ENCODE peak calls at places on chromosome 9, in seven cellular contexts. S is fibroblast of the aortic adventitia, Y is GM12865, X is fibroblast of lung, D is uterus, M is lower leg skin, H is fibroblast of villous mesenchyme. I is an unnamed sample.

GRCh38 chr9:98502976-98503325 is 205.8 kb downstream of the GABBR2 start:
- DNase-seq in D (no peak), H (peak; percentile 60), X (peak; percentile 48), S (peak; percentile 59), M (no peak), Y (no peak), I (peak; percentile 67)

GRCh38 chr9:89882876-89883275 is 278.1 kb downstream of the GADD45G start:
- DNase-seq in S (no peak), X (no peak), H (no peak), Y (no peak), D (no peak), M (peak; percentile 29), I (no peak)

GRCh38 chr9:74281674-74282073 is 215.5 kb upstream of the RORB start:
- DNase-seq in Y (peak; percentile 35), D (no peak), S (no peak), H (no peak), X (no peak), M (no peak), I (no peak)

GRCh38 chr9:20670395-20670794 is 13.7 kb upstream of the FOCAD start:
- DNase-seq in Y (no peak), H (no peak), D (no peak), S (no peak), X (no peak), M (no peak), I (no peak)

GRCh38 chr9:113530022-113530635 is 66.6 kb downstream of the RGS3 start:
- DNase-seq in X (no peak), H (no peak), M (no peak), D (no peak), S (no peak), Y (no peak), I (no peak)

GRCh38 chr9:21856301-21857094 is 54.1 kb downstream of the MTAP start:
- DNase-seq in Y (no peak), S (peak; percentile 44), D (no peak), H (peak; percentile 50), X (peak; percentile 29), M (no peak), I (peak; percentile 16)

GRCh38 chr9:94805585-94805984 is 79.1 kb downstream of the AOPEP start:
- DNase-seq in D (no peak), X (peak; percentile 96), Y (no peak), S (peak; percentile 92), M (no peak), H (peak; percentile 99), I (peak; percentile 95)

GRCh38 chr9:70410368-70410767 is 4.1 kb downstream of the KLF9 start:
- DNase-seq in M (no peak), D (no peak), Y (no peak), X (peak; percentile 69), S (peak; percentile 70), H (peak; percentile 68), I (peak; percentile 65)

GRCh38 chr9:107584186-107584585 is 94.6 kb upstream of the KLF4 start:
- DNase-seq in M (no peak), X (no peak), D (no peak), H (no peak), S (no peak), Y (peak; percentile 60), I (no peak)

GRCh38 chr9:21558627-21559401 is 76.7 kb upstream of the IFNE start:
- DNase-seq in D (no peak), Y (no peak), M (no peak), S (peak; percentile 69), H (peak; percentile 58), X (peak; percentile 69), I (peak; percentile 58)

GRCh38 chr9:9142001-9142400 is 1342.4 kb upstream of the DMAC1 start:
- DNase-seq in D (no peak), X (no peak), M (no peak), S (no peak), Y (no peak), H (no peak), I (no peak)

GRCh38 chr9:96417610-96418073 is 528 bp downstream of the ZNF367 start:
- DNase-seq in M (no peak), S (no peak), D (no peak), X (no peak), H (no peak), Y (no peak), I (no peak)

GRCh38 chr9:70362952-70363351 is 51.5 kb downstream of the KLF9 start:
- DNase-seq in S (peak; percentile 16), H (no peak), X (peak; percentile 54), Y (no peak), M (no peak), D (no peak), I (peak; percentile 25)

GRCh38 chr9:93122721-93123221 is 11.3 kb downstream of the NINJ1 start:
- DNase-seq in M (peak; percentile 84), X (no peak), S (no peak), D (peak; percentile 11), H (no peak), Y (no peak), I (no peak)

GRCh38 chr9:95670122-95670521 is 153.4 kb upstream of the PTCH1 start:
- DNase-seq in X (no peak), H (no peak), D (no peak), Y (no peak), S (no peak), M (no peak), I (no peak)

GRCh38 chr9:97748525-97748924 is 51.4 kb upstream of the XPA start:
- DNase-seq in S (no peak), X (no peak), D (no peak), H (no peak), Y (no peak), M (peak; percentile 70), I (no peak)

GRCh38 chr9:77092536-77092935 is 73.1 kb downstream of the FOXB2 start:
- DNase-seq in Y (no peak), S (peak; percentile 26), D (no peak), M (no peak), X (no peak), H (peak; percentile 15), I (peak; percentile 4)

GRCh38 chr9:6997330-6997729 is 239.6 kb downstream of the KDM4C start:
- DNase-seq in H (no peak), Y (no peak), S (no peak), D (no peak), X (no peak), M (no peak), I (no peak)

GRCh38 chr9:5957166-5957565 is 58.3 kb downstream of the RANBP6 start:
- DNase-seq in H (no peak), M (no peak), D (no peak), Y (no peak), S (no peak), X (no peak), I (no peak)

GRCh38 chr9:110027624-110028023 is 180.3 kb downstream of the C9orf152 start:
- DNase-seq in H (peak; percentile 86), X (peak; percentile 82), D (no peak), Y (no peak), S (peak; percentile 77), M (no peak), I (peak; percentile 92)

GRCh38 chr9:136823136-136824046 is 15.6 kb downstream of the RABL6 start:
- DNase-seq in Y (no peak), D (no peak), H (no peak), M (no peak), S (no peak), X (no peak), I (no peak)

GRCh38 chr9:82540175-82540574 is 522.8 kb downstream of the RASEF start:
- DNase-seq in X (no peak), Y (no peak), H (no peak), M (no peak), S (no peak), D (no peak), I (no peak)

GRCh38 chr9:81227507-81228245 is 461.7 kb downstream of the TLE1 start:
- DNase-seq in X (no peak), Y (no peak), D (no peak), S (no peak), H (no peak), M (no peak), I (no peak)

GRCh38 chr9:136328622-136329041 is 1.3 kb downstream of the GPSM1 start:
- DNase-seq in Y (no peak), S (peak; percentile 54), D (peak; percentile 61), M (no peak), X (peak; percentile 73), H (peak; percentile 64), I (peak; percentile 60)

GRCh38 chr9:85716031-85716877 is 25.5 kb downstream of the AGTPBP1 start:
- DNase-seq in D (no peak), H (no peak), S (no peak), X (no peak), M (no peak), Y (peak; percentile 46), I (no peak)
- TF ChIP-seq CTCF in D (no peak), H (no peak), S (no peak), X (no peak), M (no peak), Y (peak; percentile 43), I (peak; percentile 4)

DNA sequence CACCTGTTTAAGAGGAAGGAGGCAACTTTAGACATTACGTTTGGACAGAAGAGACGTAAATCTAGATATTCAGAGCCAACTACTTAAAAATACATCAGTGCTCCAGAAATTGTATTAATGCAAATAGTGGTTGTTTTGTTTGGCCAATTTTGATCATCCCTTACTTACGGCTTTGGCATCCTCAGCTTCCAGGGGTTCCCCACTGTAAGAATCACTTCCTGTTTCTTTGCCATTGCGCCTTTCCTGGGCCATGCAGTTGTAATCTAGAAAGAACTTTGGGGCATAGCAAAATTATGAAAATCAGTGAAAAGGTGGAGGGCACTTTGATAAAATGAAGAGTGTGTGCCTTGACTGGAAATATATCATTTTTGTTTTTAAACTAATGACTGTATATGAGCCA is 537.2 kb upstream of the TLE4 start:
- DNase-seq in H (no peak), Y (no peak), S (no peak), M (no peak), X (no peak), D (no peak), I (no peak)
- H3K4me3 ChIP-seq in H (no peak overlapping the region), Y (no peak overlapping the region), S (no peak overlapping the region), M (no peak overlapping the region), X (no peak overlapping the region), D (no peak overlapping the region), I (no peak overlapping the region)

GRCh38 chr9:133869674-133870419 is 122.3 kb downstream of the VAV2 start:
- DNase-seq in M (no peak), D (no peak), Y (no peak), H (peak; percentile 76), S (peak; percentile 23), X (no peak), I (peak; percentile 44)
- TF ChIP-seq CTCF in M (no peak), D (no peak), Y (no peak), H (peak; percentile 20), S (no peak), X (no peak), I (peak; percentile 29)

GRCh38 chr9:129620669-129621295 is at the start of gene C9orf50:
- DNase-seq in D (no peak), M (no peak), Y (no peak), X (no peak), H (no peak), S (no peak), I (no peak)
- H3K4me3 ChIP-seq in D (peak within 1 kb of the TSS; percentile 35), M (peak within 1 kb of the TSS; percentile 16), Y (no peak within 1 kb of the TSS), X (peak within 1 kb of the TSS; percentile 43), H (peak within 1 kb of the TSS; percentile 59), S (peak within 1 kb of the TSS; percentile 60), I (peak within 1 kb of the TSS; percentile 39)

DNA sequence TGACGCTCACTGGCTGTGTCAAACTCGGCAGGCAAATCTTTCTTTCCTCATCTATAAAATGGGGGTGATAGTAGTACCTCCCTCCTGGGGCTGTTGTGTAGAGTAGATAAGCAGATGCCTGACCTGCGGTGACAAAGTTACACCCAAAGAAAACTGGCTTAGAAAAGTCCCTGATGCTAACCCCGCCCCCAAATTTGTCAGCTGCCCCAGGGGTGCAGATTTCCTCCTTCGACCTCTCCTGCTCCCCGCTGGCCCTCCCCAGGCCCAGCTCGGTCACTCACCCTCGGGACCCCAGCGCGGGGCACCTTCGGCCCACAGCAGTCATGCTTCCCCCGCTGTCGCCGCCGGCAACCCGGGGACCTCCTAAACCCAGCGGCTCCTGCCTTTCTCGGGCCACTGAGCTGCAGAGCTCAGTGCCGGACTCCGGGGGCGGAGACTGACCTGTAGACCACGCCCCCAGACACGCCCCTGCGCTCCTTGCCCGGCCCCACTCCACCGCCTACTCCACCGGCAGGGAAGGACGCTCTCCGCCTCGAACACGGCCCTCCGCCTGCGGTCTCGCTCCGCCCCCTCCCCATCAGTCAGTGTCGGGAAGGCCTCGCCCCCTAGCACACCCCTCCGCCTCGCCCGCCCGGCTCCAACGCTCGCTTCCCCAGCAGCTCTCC is 7.4 kb downstream of the SH2D3C start:
- DNase-seq in M (peak; percentile 100), X (peak; percentile 96), H (peak; percentile 98), D (peak; percentile 99), Y (peak; percentile 98), S (peak; percentile 92), I (peak; percentile 99)
- TF ChIP-seq CTCF in M (no peak), X (no peak), H (no peak), D (peak; percentile 14), Y (no peak), S (no peak), I (no peak)

I was measured in fibroblast of pulmonary artery.